ENCODE peak calls at places on chromosome 2, in five cellular contexts. One of them, this sample, is unnamed. For H3K36me3, the result is how much of the 10 kb centered on the place peaks cover.

GRCh38 chr2:136932700-136933099 is 167.4 kb downstream of the THSD7B start:
- DNase-seq in GM23248: peak
- DNase-seq in sigmoid colon: no peak
- DNase-seq in brain microvascular endothelial cell: peak
- DNase-seq in CD8-positive, alpha-beta T cell: no peak
- DNase-seq in this sample: peak

GRCh38 chr2:119231975-119232665 is 8.5 kb downstream of the STEAP3 start:
- DNase-seq in GM23248: peak
- DNase-seq in sigmoid colon: no peak
- DNase-seq in CD8-positive, alpha-beta T cell: no peak
- DNase-seq in brain microvascular endothelial cell: peak
- DNase-seq in this sample: peak

GRCh38 chr2:132681766-132682165 is 11.8 kb upstream of the LYPD1 start:
- DNase-seq in sigmoid colon: no peak
- DNase-seq in CD8-positive, alpha-beta T cell: no peak
- DNase-seq in GM23248: no peak
- DNase-seq in brain microvascular endothelial cell: peak
- DNase-seq in this sample: no peak

GRCh38 chr2:226772389-226773179 is 27.0 kb downstream of the IRS1 start:
- DNase-seq in sigmoid colon: no peak
- DNase-seq in CD8-positive, alpha-beta T cell: no peak
- DNase-seq in GM23248: no peak
- DNase-seq in brain microvascular endothelial cell: no peak
- DNase-seq in this sample: no peak

GRCh38 chr2:202237787-202238233 is 587 bp downstream of the SUMO1 start:
- DNase-seq in GM23248: peak
- DNase-seq in brain microvascular endothelial cell: peak
- DNase-seq in sigmoid colon: peak
- DNase-seq in CD8-positive, alpha-beta T cell: no peak
- DNase-seq in this sample: peak

GRCh38 chr2:109059474-109060165 is 69.4 kb upstream of the SH3RF3 start:
- DNase-seq in brain microvascular endothelial cell: no peak
- DNase-seq in sigmoid colon: no peak
- DNase-seq in GM23248: no peak
- DNase-seq in CD8-positive, alpha-beta T cell: no peak
- DNase-seq in this sample: no peak

GRCh38 chr2:130825972-130826253 is 10.8 kb upstream of the ARHGEF4 start:
- DNase-seq in CD8-positive, alpha-beta T cell: no peak
- DNase-seq in sigmoid colon: no peak
- DNase-seq in GM23248: no peak
- DNase-seq in brain microvascular endothelial cell: no peak
- DNase-seq in this sample: no peak

GRCh38 chr2:65508225-65508624 is 75.8 kb upstream of the SPRED2 start:
- DNase-seq in brain microvascular endothelial cell: no peak
- DNase-seq in CD8-positive, alpha-beta T cell: no peak
- DNase-seq in sigmoid colon: no peak
- DNase-seq in GM23248: no peak
- DNase-seq in this sample: no peak

GRCh38 chr2:235263205-235264120 is 230.4 kb upstream of the AGAP1 start:
- DNase-seq in sigmoid colon: peak
- DNase-seq in CD8-positive, alpha-beta T cell: no peak
- DNase-seq in brain microvascular endothelial cell: peak
- DNase-seq in GM23248: peak
- DNase-seq in this sample: peak

GRCh38 chr2:159677654-159678053 is 34.7 kb upstream of the MARCHF7 start:
- DNase-seq in GM23248: peak
- DNase-seq in CD8-positive, alpha-beta T cell: no peak
- DNase-seq in brain microvascular endothelial cell: no peak
- DNase-seq in sigmoid colon: no peak
- DNase-seq in this sample: peak

GRCh38 chr2:65370387-65371093 is 61.9 kb downstream of the SPRED2 start:
- DNase-seq in GM23248: no peak
- DNase-seq in CD8-positive, alpha-beta T cell: no peak
- DNase-seq in sigmoid colon: no peak
- DNase-seq in brain microvascular endothelial cell: no peak
- DNase-seq in this sample: no peak

GRCh38 chr2:238202326-238203103 is 980 bp downstream of the ILKAP start:
- DNase-seq in GM23248: peak
- DNase-seq in CD8-positive, alpha-beta T cell: no peak
- DNase-seq in sigmoid colon: no peak
- DNase-seq in brain microvascular endothelial cell: peak
- DNase-seq in this sample: peak

GRCh38 chr2:119760237-119760807 is 600 bp downstream of the PTPN4 start:
- DNase-seq in brain microvascular endothelial cell: no peak
- DNase-seq in GM23248: no peak
- DNase-seq in CD8-positive, alpha-beta T cell: no peak
- DNase-seq in sigmoid colon: peak
- DNase-seq in this sample: no peak

GRCh38 chr2:216696751-216697560 is 1.6 kb upstream of the IGFBP5 start:
- DNase-seq in brain microvascular endothelial cell: peak
- DNase-seq in CD8-positive, alpha-beta T cell: no peak
- DNase-seq in sigmoid colon: no peak
- DNase-seq in GM23248: peak
- DNase-seq in this sample: peak

GRCh38 chr2:119701352-119701751 is 22.4 kb downstream of the TMEM177 start:
- DNase-seq in GM23248: no peak
- DNase-seq in CD8-positive, alpha-beta T cell: no peak
- DNase-seq in sigmoid colon: no peak
- DNase-seq in brain microvascular endothelial cell: no peak
- DNase-seq in this sample: no peak

GRCh38 chr2:32246911-32247310 is 17.8 kb downstream of the NLRC4 start:
- DNase-seq in GM23248: no peak
- DNase-seq in sigmoid colon: no peak
- DNase-seq in brain microvascular endothelial cell: no peak
- DNase-seq in CD8-positive, alpha-beta T cell: no peak
- DNase-seq in this sample: no peak

GRCh38 chr2:121903037-121903689 is 147.7 kb downstream of the TSN start:
- DNase-seq in CD8-positive, alpha-beta T cell: no peak
- DNase-seq in brain microvascular endothelial cell: no peak
- DNase-seq in GM23248: peak
- DNase-seq in sigmoid colon: no peak
- DNase-seq in this sample: no peak

GRCh38 chr2:48339451-48339850 is 190.5 kb upstream of the STON1 start:
- DNase-seq in CD8-positive, alpha-beta T cell: no peak
- DNase-seq in GM23248: peak
- DNase-seq in brain microvascular endothelial cell: no peak
- DNase-seq in sigmoid colon: no peak
- DNase-seq in this sample: no peak

GRCh38 chr2:111227716-111228141 is 107.0 kb downstream of the BCL2L11 start:
- DNase-seq in GM23248: peak
- DNase-seq in sigmoid colon: no peak
- DNase-seq in brain microvascular endothelial cell: peak
- DNase-seq in CD8-positive, alpha-beta T cell: no peak
- DNase-seq in this sample: peak

GRCh38 chr2:52501715-52502475 is 1265.7 kb upstream of the CHAC2 start:
- DNase-seq in GM23248: no peak
- DNase-seq in sigmoid colon: no peak
- DNase-seq in brain microvascular endothelial cell: no peak
- DNase-seq in CD8-positive, alpha-beta T cell: no peak
- DNase-seq in this sample: no peak

GRCh38 chr2:208406474-208407451 is at the start of gene PTH2R:
- DNase-seq in CD8-positive, alpha-beta T cell: no peak
- DNase-seq in sigmoid colon: no peak
- DNase-seq in brain microvascular endothelial cell: no peak
- DNase-seq in GM23248: peak
- DNase-seq in this sample: no peak

GRCh38 chr2:41829011-41829500 is 218.8 kb upstream of the PKDCC start:
- DNase-seq in CD8-positive, alpha-beta T cell: no peak
- DNase-seq in GM23248: no peak
- DNase-seq in brain microvascular endothelial cell: no peak
- DNase-seq in sigmoid colon: no peak
- DNase-seq in this sample: no peak

GRCh38 chr2:190359896-190360376 is 16.5 kb downstream of the INPP1 start:
- DNase-seq in GM23248: peak
- DNase-seq in brain microvascular endothelial cell: peak
- DNase-seq in sigmoid colon: peak
- DNase-seq in CD8-positive, alpha-beta T cell: peak
- DNase-seq in this sample: peak
- H3K4me3 ChIP-seq in GM23248: peak
- H3K4me3 ChIP-seq in brain microvascular endothelial cell: peak
- H3K4me3 ChIP-seq in sigmoid colon: peak
- H3K4me3 ChIP-seq in CD8-positive, alpha-beta T cell: peak
- H3K4me3 ChIP-seq in this sample: peak

DNA sequence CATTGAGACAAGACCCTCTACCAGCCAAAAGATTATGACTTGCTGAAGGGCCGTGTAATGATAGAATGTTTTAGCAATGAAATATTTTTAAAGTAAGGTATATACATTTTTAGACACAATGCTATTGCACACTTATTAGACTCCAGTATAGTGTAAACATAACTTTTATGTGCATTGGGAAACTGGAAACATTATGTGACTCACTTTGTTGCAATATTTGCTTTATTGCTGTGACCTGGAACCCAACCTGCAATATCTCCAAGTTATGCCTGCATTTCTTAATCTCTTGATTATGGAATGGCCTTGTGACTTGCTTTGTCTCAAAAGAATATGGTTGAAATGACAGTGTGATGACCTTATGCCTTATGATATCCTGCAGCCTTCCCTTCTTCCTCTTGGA is 502.0 kb downstream of the EPHA4 start:
- DNase-seq in brain microvascular endothelial cell: no peak
- DNase-seq in CD8-positive, alpha-beta T cell: no peak
- DNase-seq in GM23248: no peak
- DNase-seq in sigmoid colon: no peak
- DNase-seq in this sample: no peak
- H3K36me3 ChIP-seq in brain microvascular endothelial cell: under half
- H3K36me3 ChIP-seq in CD8-positive, alpha-beta T cell: under half
- H3K36me3 ChIP-seq in GM23248: under half
- H3K36me3 ChIP-seq in sigmoid colon: under half
- H3K36me3 ChIP-seq in this sample: under half

DNA sequence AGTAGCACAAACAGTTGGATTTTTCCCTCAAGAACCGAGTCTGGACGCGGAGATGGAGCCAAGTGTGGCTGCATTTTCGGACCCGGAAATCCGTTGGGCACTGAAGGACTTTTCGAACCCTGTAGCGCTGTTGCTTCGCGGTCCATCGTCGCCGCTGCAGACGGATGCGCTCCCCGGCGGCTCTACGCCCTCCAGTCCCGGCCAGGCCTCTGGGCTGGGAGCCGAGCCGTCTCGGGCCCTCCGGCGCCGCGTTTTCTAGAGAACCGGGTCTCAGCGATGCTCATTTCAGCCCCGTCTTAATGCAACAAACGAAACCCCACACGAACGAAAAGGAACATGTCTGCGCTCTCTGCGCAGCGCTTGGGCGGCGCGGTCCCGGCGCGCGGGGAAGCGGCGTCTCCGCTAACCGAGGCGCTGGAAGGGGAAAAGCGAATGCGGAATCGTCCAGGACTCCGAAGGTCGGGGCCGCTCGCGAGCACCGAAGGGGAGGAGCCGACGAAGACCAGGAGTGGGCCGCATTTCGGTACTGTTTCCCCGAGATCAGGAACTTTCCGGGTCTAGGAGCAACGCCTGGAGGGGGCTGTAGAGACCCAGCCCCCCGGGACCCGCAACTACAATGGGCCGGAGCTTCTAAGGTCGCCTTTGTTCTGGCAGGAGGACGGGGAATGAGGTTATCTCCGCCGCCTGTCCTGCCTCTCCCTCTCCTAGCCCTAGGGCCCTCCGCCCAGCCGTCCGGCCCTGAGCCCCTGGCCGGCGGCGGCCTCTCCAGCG is 3.2 kb downstream of the EMX1 start:
- DNase-seq in brain microvascular endothelial cell: no peak
- DNase-seq in CD8-positive, alpha-beta T cell: peak
- DNase-seq in sigmoid colon: peak
- DNase-seq in GM23248: peak
- DNase-seq in this sample: no peak
- H3K4me3 ChIP-seq in brain microvascular endothelial cell: peak
- H3K4me3 ChIP-seq in CD8-positive, alpha-beta T cell: peak
- H3K4me3 ChIP-seq in sigmoid colon: no peak
- H3K4me3 ChIP-seq in GM23248: peak
- H3K4me3 ChIP-seq in this sample: peak

GRCh38 chr2:233450854-233451575 is 96.7 kb downstream of the DGKD start:
- DNase-seq in GM23248: no peak
- DNase-seq in brain microvascular endothelial cell: no peak
- DNase-seq in sigmoid colon: peak
- DNase-seq in CD8-positive, alpha-beta T cell: no peak
- DNase-seq in this sample: no peak
- H3K36me3 ChIP-seq in GM23248: under half
- H3K36me3 ChIP-seq in brain microvascular endothelial cell: under half
- H3K36me3 ChIP-seq in sigmoid colon: under half
- H3K36me3 ChIP-seq in CD8-positive, alpha-beta T cell: half or more
- H3K36me3 ChIP-seq in this sample: under half

GRCh38 chr2:127107622-127107999 is 657 bp upstream of the BIN1 start:
- DNase-seq in sigmoid colon: peak
- DNase-seq in GM23248: no peak
- DNase-seq in brain microvascular endothelial cell: peak
- DNase-seq in CD8-positive, alpha-beta T cell: no peak
- DNase-seq in this sample: no peak
- H3K4me3 ChIP-seq in sigmoid colon: peak
- H3K4me3 ChIP-seq in GM23248: peak
- H3K4me3 ChIP-seq in brain microvascular endothelial cell: peak
- H3K4me3 ChIP-seq in CD8-positive, alpha-beta T cell: peak
- H3K4me3 ChIP-seq in this sample: peak

This sample was measured in adipocyte.